ENCODE peak calls at places on chromosomes 3 and 15, in six cellular contexts. One of them, this sample, is unnamed.
A peak's percentile ranks its signal among the peaks of the same experiment; 100 is the strongest.

GRCh38 chr15:69540622-69541021 is 88.0 kb downstream of the RPLP1 start:
- DNase-seq in IMR-90: no peak
- DNase-seq in HCT116: no peak
- DNase-seq in fibroblast of lung: no peak
- DNase-seq in GM23248: no peak
- DNase-seq in MM.1S: no peak
- DNase-seq in this sample: no peak

GRCh38 chr3:173739716-173740115 is 342.2 kb downstream of the NLGN1 start:
- DNase-seq in GM23248: no peak
- DNase-seq in MM.1S: no peak
- DNase-seq in IMR-90: peak; percentile 31
- DNase-seq in fibroblast of lung: peak; percentile 72
- DNase-seq in HCT116: no peak
- DNase-seq in this sample: no peak

GRCh38 chr15:49424954-49425353 is 1.9 kb downstream of the FGF7 start:
- DNase-seq in fibroblast of lung: peak; percentile 61
- DNase-seq in IMR-90: peak; percentile 39
- DNase-seq in MM.1S: no peak
- DNase-seq in GM23248: peak; percentile 58
- DNase-seq in HCT116: no peak
- DNase-seq in this sample: no peak

GRCh38 chr3:13140596-13140995 is 67.4 kb upstream of the IQSEC1 start:
- DNase-seq in fibroblast of lung: no peak
- DNase-seq in HCT116: no peak
- DNase-seq in MM.1S: no peak
- DNase-seq in IMR-90: no peak
- DNase-seq in GM23248: no peak
- DNase-seq in this sample: no peak

GRCh38 chr3:99895106-99895705 is 77.5 kb downstream of the CMSS1 start:
- DNase-seq in HCT116: no peak
- DNase-seq in fibroblast of lung: peak; percentile 32
- DNase-seq in GM23248: peak; percentile 50
- DNase-seq in IMR-90: peak; percentile 41
- DNase-seq in MM.1S: no peak
- DNase-seq in this sample: no peak

GRCh38 chr3:12393894-12394293 is 90.4 kb upstream of the TSEN2 start:
- DNase-seq in fibroblast of lung: peak; percentile 49
- DNase-seq in GM23248: peak; percentile 88
- DNase-seq in MM.1S: no peak
- DNase-seq in IMR-90: peak; percentile 87
- DNase-seq in HCT116: peak; percentile 23
- DNase-seq in this sample: no peak

GRCh38 chr3:58202917-58203360 is 7.8 kb downstream of the DNASE1L3 start:
- DNase-seq in IMR-90: no peak
- DNase-seq in GM23248: no peak
- DNase-seq in MM.1S: no peak
- DNase-seq in HCT116: no peak
- DNase-seq in fibroblast of lung: no peak
- DNase-seq in this sample: no peak

GRCh38 chr3:147775816-147776530 is 366.8 kb downstream of the ZIC1 start:
- DNase-seq in IMR-90: no peak
- DNase-seq in MM.1S: no peak
- DNase-seq in HCT116: no peak
- DNase-seq in GM23248: peak; percentile 86
- DNase-seq in fibroblast of lung: peak; percentile 84
- DNase-seq in this sample: no peak

GRCh38 chr3:37514055-37514665 is 339.8 kb upstream of the LRRFIP2 start:
- DNase-seq in MM.1S: no peak
- DNase-seq in GM23248: no peak
- DNase-seq in HCT116: no peak
- DNase-seq in fibroblast of lung: no peak
- DNase-seq in IMR-90: no peak
- DNase-seq in this sample: no peak

GRCh38 chr3:123609063-123609462 is 24.2 kb upstream of the HACD2 start:
- DNase-seq in GM23248: no peak
- DNase-seq in MM.1S: no peak
- DNase-seq in IMR-90: no peak
- DNase-seq in HCT116: no peak
- DNase-seq in fibroblast of lung: peak; percentile 45
- DNase-seq in this sample: no peak

GRCh38 chr3:149247025-149247710 is 25.5 kb upstream of the CP start:
- DNase-seq in IMR-90: peak; percentile 70
- DNase-seq in fibroblast of lung: peak; percentile 53
- DNase-seq in GM23248: peak; percentile 66
- DNase-seq in MM.1S: no peak
- DNase-seq in HCT116: no peak
- DNase-seq in this sample: peak; percentile 70

GRCh38 chr3:112778298-112779008 is 68.2 kb downstream of the CD200R1L start:
- DNase-seq in GM23248: peak; percentile 90
- DNase-seq in MM.1S: no peak
- DNase-seq in fibroblast of lung: peak; percentile 91
- DNase-seq in HCT116: no peak
- DNase-seq in IMR-90: peak; percentile 90
- DNase-seq in this sample: peak; percentile 55

GRCh38 chr3:8780279-8780678 is 10.9 kb upstream of the OXTR start:
- DNase-seq in MM.1S: no peak
- DNase-seq in IMR-90: no peak
- DNase-seq in GM23248: no peak
- DNase-seq in HCT116: no peak
- DNase-seq in fibroblast of lung: no peak
- DNase-seq in this sample: no peak

GRCh38 chr3:188286087-188286513 is 132.1 kb downstream of the LPP start:
- DNase-seq in MM.1S: no peak
- DNase-seq in IMR-90: peak; percentile 100
- DNase-seq in GM23248: peak; percentile 98
- DNase-seq in HCT116: peak; percentile 66
- DNase-seq in fibroblast of lung: peak; percentile 100
- DNase-seq in this sample: no peak

DNA sequence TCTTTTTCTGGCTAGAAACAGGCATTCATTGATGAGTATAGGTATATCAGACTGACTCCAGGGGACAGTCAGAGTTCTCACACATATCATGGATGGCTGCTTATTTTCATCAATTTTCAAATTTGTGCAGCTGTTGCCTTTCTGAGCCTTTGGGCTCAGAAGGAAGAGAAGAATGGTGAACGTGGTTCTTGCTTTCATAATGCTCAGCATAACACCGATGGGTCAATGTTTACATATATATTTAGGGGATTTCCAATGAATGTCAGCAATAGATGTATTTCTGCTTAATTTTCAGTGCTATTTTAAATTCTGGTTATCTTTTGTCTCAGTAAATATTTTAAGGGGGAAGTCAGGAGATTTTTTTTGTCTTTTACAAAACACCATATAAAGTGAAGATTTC is 581.4 kb upstream of the DPPA4 start:
- DNase-seq in GM23248: no peak
- DNase-seq in IMR-90: peak; percentile 34
- DNase-seq in HCT116: no peak
- DNase-seq in fibroblast of lung: no peak
- DNase-seq in MM.1S: peak; percentile 78
- DNase-seq in this sample: no peak
- H3K4me2 ChIP-seq in GM23248: no peak overlapping the region
- H3K4me2 ChIP-seq in IMR-90: peak overlapping the region; percentile 36
- H3K4me2 ChIP-seq in HCT116: no peak overlapping the region
- H3K4me2 ChIP-seq in fibroblast of lung: no peak overlapping the region
- H3K4me2 ChIP-seq in MM.1S: peak overlapping the region; percentile 53
- H3K4me2 ChIP-seq in this sample: no peak overlapping the region

GRCh38 chr3:142285057-142285666 is 59.8 kb upstream of the GK5 start:
- DNase-seq in IMR-90: no peak
- DNase-seq in GM23248: no peak
- DNase-seq in MM.1S: no peak
- DNase-seq in fibroblast of lung: no peak
- DNase-seq in HCT116: no peak
- DNase-seq in this sample: no peak
- H3K27ac ChIP-seq in IMR-90: no peak overlapping the region
- H3K27ac ChIP-seq in GM23248: no peak overlapping the region
- H3K27ac ChIP-seq in MM.1S: no peak overlapping the region
- H3K27ac ChIP-seq in fibroblast of lung: no peak overlapping the region
- H3K27ac ChIP-seq in HCT116: no peak overlapping the region
- H3K27ac ChIP-seq in this sample: no peak overlapping the region

DNA sequence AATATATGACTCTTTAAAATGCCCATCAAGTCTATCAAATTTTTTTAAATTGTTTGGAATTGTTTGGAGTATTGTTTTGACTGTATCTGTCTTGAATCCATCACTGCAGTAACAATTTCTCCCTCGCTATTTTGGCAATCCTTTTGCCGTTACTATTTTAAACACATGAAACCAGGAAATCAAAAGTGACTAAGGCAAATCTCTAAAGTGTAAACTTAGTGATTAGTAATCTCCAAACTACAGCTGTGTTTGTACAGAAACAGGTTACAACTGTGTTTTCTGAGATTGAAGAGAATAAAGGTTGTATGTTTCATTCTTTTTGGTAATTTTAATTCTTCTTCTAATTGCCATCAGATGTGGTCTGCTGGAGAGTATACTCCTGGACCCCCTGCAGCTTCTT is 465.3 kb downstream of the RBMS3 start:
- DNase-seq in fibroblast of lung: peak; percentile 19
- DNase-seq in IMR-90: no peak
- DNase-seq in MM.1S: no peak
- DNase-seq in HCT116: no peak
- DNase-seq in GM23248: no peak
- DNase-seq in this sample: no peak
- H3K4me2 ChIP-seq in fibroblast of lung: no peak overlapping the region
- H3K4me2 ChIP-seq in IMR-90: no peak overlapping the region
- H3K4me2 ChIP-seq in MM.1S: no peak overlapping the region
- H3K4me2 ChIP-seq in HCT116: no peak overlapping the region
- H3K4me2 ChIP-seq in GM23248: no peak overlapping the region
- H3K4me2 ChIP-seq in this sample: no peak overlapping the region

GRCh38 chr15:57387011-57387410 is 10.7 kb downstream of the CGNL1 start:
- DNase-seq in GM23248: no peak
- DNase-seq in MM.1S: no peak
- DNase-seq in IMR-90: no peak
- DNase-seq in HCT116: no peak
- DNase-seq in fibroblast of lung: no peak
- DNase-seq in this sample: no peak

GRCh38 chr15:57382969-57383368 is 6.7 kb downstream of the CGNL1 start:
- DNase-seq in GM23248: no peak
- DNase-seq in MM.1S: no peak
- DNase-seq in HCT116: no peak
- DNase-seq in IMR-90: no peak
- DNase-seq in fibroblast of lung: no peak
- DNase-seq in this sample: no peak

GRCh38 chr15:57384024-57384423 is 7.7 kb downstream of the CGNL1 start:
- DNase-seq in HCT116: no peak
- DNase-seq in fibroblast of lung: peak; percentile 39
- DNase-seq in MM.1S: no peak
- DNase-seq in GM23248: peak; percentile 31
- DNase-seq in IMR-90: no peak
- DNase-seq in this sample: no peak

GRCh38 chr15:57385923-57386390 is 9.7 kb downstream of the CGNL1 start:
- DNase-seq in GM23248: no peak
- DNase-seq in fibroblast of lung: no peak
- DNase-seq in MM.1S: no peak
- DNase-seq in HCT116: no peak
- DNase-seq in IMR-90: no peak
- DNase-seq in this sample: no peak

GRCh38 chr15:57384816-57385215 is 8.5 kb downstream of the CGNL1 start:
- DNase-seq in fibroblast of lung: peak; percentile 86
- DNase-seq in GM23248: peak; percentile 42
- DNase-seq in IMR-90: peak; percentile 72
- DNase-seq in MM.1S: no peak
- DNase-seq in HCT116: no peak
- DNase-seq in this sample: no peak
- H3K27ac ChIP-seq in fibroblast of lung: no peak overlapping the region
- H3K27ac ChIP-seq in GM23248: no peak overlapping the region
- H3K27ac ChIP-seq in IMR-90: no peak overlapping the region
- H3K27ac ChIP-seq in MM.1S: no peak overlapping the region
- H3K27ac ChIP-seq in HCT116: no peak overlapping the region
- H3K27ac ChIP-seq in this sample: no peak overlapping the region

GRCh38 chr3:42128526-42128925 is 37.4 kb downstream of the TRAK1 start:
- DNase-seq in IMR-90: no peak
- DNase-seq in HCT116: no peak
- DNase-seq in fibroblast of lung: no peak
- DNase-seq in MM.1S: no peak
- DNase-seq in GM23248: no peak
- DNase-seq in this sample: no peak
- H3K4me2 ChIP-seq in IMR-90: no peak overlapping the region
- H3K4me2 ChIP-seq in HCT116: no peak overlapping the region
- H3K4me2 ChIP-seq in fibroblast of lung: no peak overlapping the region
- H3K4me2 ChIP-seq in MM.1S: no peak overlapping the region
- H3K4me2 ChIP-seq in GM23248: no peak overlapping the region
- H3K4me2 ChIP-seq in this sample: peak overlapping the region; percentile 83